ENCODE peak calls at places on chromosome 2, in five cellular contexts. U, P, G, I and A are unnamed samples.

GRCh38 chr2:173402405-173402974 is 47.8 kb downstream of the CDCA7 start:
- DNase-seq in G (peak), U (peak), I (peak), P (peak), A (peak)

GRCh38 chr2:219296631-219297391 is 12.4 kb downstream of the PTPRN start:
- DNase-seq in G (no peak), U (no peak), P (no peak), I (no peak), A (no peak)

GRCh38 chr2:216603884-216604245 is 29.4 kb upstream of the IGFBP2 start:
- DNase-seq in G (no peak), U (no peak), P (no peak), I (no peak), A (no peak)

GRCh38 chr2:25079050-25079635 is 37.3 kb downstream of the EFR3B start:
- DNase-seq in I (no peak), P (no peak), G (no peak), U (no peak), A (no peak)

GRCh38 chr2:180787330-180787729 is 193.1 kb upstream of the UBE2E3 start:
- DNase-seq in I (no peak), U (no peak), P (no peak), G (no peak), A (no peak)

GRCh38 chr2:222655406-222655747 is 515 bp downstream of the FARSB start:
- DNase-seq in G (peak), P (no peak), U (no peak), I (no peak), A (no peak)

GRCh38 chr2:67341336-67341735 is 55.8 kb upstream of the ETAA1 start:
- DNase-seq in U (no peak), I (no peak), G (no peak), P (no peak), A (no peak)

GRCh38 chr2:152648336-152648735 is 68.9 kb downstream of the PRPF40A start:
- DNase-seq in G (peak), P (no peak), U (no peak), I (no peak), A (no peak)

GRCh38 chr2:144514731-144515424 is 5.0 kb downstream of the ZEB2 start:
- DNase-seq in I (no peak), U (no peak), G (no peak), P (no peak), A (no peak)

GRCh38 chr2:8710951-8711350 is 29.1 kb downstream of the ID2 start:
- DNase-seq in U (no peak), P (no peak), G (no peak), I (no peak), A (no peak)

GRCh38 chr2:142395294-142395693 is 264.5 kb upstream of the LRP1B start:
- DNase-seq in G (no peak), U (no peak), I (no peak), P (no peak), A (no peak)

GRCh38 chr2:25341031-25341727 is 546 bp downstream of the DNMT3A start:
- DNase-seq in U (peak), G (no peak), P (peak), I (no peak), A (peak)

GRCh38 chr2:106068415-106068814 is 125.7 kb downstream of the UXS1 start:
- DNase-seq in U (no peak), G (no peak), I (no peak), P (no peak), A (no peak)

GRCh38 chr2:101571951-101572350 is 97.0 kb upstream of the RFX8 start:
- DNase-seq in I (no peak), U (no peak), P (no peak), G (no peak), A (no peak)
- H3K4me3 ChIP-seq in I (no peak), U (no peak), P (no peak), G (no peak), A (no peak)

DNA sequence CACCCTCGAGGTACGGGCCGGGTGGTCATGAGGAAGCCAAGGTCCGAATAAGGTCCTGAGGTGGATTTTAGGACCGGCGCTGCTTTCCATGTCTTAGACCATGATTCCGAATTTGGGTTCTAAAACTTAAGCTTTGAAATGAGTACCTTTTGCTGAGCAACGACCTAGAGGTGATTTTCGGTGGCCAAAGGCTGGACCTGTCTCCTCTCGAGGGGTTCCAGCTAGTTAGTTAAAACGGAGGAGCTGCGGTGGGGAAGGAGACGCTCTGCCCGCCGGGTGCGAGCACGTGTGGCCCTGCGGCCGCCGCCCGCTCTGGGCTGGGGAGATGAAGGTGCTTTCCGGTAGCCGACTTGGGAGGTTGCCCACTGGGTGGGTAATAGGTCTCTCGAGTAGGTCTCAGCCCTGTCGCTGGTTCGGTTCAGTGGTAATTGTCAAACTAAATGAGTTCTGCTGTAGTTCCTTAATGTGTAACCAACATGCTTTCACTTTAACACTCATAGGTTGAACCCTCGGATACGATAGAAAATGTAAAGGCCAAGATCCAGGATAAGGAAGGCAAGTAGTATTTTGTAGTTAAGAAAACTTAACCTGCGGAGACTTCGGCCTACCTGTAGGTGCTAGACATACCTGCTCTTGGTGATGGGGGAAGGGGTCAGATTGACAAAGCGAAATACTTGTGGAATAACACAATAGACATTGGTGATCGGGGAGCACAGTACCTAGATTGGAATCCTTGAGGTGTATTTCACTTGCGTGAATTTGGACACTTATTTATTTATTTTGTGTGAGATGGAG is 572 bp downstream of the RPS27A start:
- DNase-seq in U (peak), G (peak), P (peak), I (peak), A (peak)
- TF ChIP-seq POLR2A in U (no peak), G (no peak), P (no peak), I (no peak), A (no peak)

DNA sequence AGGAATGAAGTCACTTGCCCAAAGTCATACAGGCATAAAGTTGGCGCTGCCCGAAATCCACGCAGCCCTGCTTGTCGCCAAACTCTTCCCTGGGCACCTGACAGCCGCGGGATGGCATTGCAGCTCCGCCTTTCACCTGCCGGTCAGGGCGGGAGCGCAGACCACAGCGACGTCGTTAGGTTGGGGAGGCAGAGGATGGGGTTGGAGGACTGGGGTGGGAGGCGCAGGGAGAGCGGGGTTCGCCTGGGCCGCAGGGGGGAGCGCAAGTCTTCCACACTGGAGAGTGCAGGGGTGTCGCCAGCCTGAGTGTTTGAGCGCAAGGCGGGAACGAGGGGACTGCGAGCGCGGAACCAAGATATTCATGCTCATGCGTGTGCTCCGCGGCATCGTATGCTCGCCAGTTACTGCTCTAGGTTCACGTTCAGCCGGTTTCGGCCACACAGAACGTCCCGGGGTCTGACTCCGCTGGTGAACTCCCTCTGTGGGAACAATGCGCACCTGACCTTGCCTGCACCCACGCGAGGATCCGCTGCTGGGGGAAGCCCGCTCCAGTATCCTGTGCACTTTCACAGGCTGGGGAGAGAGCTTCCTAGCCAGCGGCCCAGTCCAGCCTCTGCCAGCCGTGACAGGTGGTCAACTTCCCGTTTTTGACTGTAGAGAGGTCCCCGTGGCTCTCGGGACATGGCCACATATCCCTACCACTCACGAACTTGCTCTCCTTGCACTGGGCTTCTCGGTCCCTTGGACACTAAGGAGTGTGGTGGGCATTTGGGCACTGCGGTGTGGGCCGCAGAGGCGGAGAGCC is 767 bp upstream of the NPPC start:
- DNase-seq in P (no peak), I (peak), G (no peak), U (peak), A (peak)
- H3K4me3 ChIP-seq in P (no peak), I (no peak), G (peak), U (peak), A (peak)

GRCh38 chr2:109644571-109645275 is 30.6 kb downstream of the SOWAHC start:
- DNase-seq in P (peak), U (no peak), G (peak), I (no peak), A (peak)
- TF ChIP-seq POLR2A in P (no peak), U (no peak), G (no peak), I (no peak), A (peak)

GRCh38 chr2:5725794-5726463 is 33.7 kb downstream of the SOX11 start:
- DNase-seq in G (no peak), U (no peak), I (no peak), P (no peak), A (no peak)
- H3K4me3 ChIP-seq in G (no peak), U (no peak), I (no peak), P (no peak), A (no peak)

GRCh38 chr2:168346725-168347477 is 99.5 kb upstream of the STK39 start:
- DNase-seq in I (peak), G (peak), P (peak), U (peak), A (peak)
- TF ChIP-seq POLR2A in I (no peak), G (no peak), P (no peak), U (no peak), A (no peak)

DNA sequence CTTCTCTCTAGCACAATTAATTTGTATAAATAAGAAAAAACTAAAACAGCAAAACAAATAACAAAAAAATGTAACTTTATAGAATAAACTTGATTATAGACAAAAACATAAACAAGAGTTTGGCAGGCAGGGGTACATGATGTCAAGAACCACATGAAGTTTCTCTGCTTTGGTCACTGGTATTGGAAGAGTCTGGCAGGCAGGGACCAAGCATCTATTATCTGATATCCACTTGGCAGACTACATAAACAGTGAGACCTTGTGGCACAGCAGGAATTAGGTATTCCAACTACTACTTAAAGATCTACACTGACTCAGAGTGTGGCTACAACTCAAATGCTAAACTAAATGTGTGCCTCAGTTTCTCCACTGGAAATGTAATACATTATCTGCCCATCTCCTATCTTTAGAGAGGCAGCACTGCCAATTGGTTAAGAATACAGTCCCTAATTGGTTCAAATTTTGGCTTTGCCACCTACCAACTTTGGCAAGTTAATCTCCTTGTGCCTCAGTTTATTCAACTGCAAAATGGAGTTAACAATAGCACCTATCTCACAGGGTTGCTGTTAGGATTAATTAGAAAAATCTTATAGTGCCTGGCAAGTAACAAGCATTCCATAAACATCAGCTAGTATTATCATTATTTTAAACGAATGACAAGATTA is 2.7 kb downstream of the MAP4K3 start:
- DNase-seq in P (no peak), G (no peak), U (no peak), I (no peak), A (no peak)
- H3K4me3 ChIP-seq in P (no peak), G (no peak), U (no peak), I (no peak), A (no peak)

DNA sequence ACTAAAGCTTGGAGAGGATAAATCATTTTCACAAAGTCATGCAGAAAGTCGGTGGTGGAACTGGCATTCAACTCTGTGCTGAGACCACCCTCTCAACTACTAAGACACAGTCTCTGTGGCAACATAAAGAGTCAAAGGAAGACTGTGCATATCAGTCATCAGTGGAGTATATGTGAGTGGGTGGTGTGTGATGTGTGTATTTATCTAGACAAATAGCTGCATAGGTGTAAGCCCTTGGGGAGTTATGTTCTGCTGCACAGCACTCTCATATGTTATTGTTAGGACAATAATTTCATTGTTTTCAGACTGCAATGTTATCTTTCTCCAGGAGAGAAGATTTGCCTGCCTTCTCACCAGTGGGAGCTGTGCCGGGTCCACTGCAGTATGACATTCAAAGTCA is 186.3 kb upstream of the HNRNPA3 start:
- DNase-seq in U (no peak), G (no peak), P (no peak), I (no peak), A (no peak)
- TF ChIP-seq POLR2A in U (no peak), G (no peak), P (no peak), I (no peak), A (no peak)

GRCh38 chr2:239297142-239298125 is 103.4 kb downstream of the HDAC4 start:
- DNase-seq in I (no peak), P (peak), G (no peak), U (peak), A (peak)
- H3K4me3 ChIP-seq in I (no peak), P (no peak), G (no peak), U (no peak), A (no peak)

DNA sequence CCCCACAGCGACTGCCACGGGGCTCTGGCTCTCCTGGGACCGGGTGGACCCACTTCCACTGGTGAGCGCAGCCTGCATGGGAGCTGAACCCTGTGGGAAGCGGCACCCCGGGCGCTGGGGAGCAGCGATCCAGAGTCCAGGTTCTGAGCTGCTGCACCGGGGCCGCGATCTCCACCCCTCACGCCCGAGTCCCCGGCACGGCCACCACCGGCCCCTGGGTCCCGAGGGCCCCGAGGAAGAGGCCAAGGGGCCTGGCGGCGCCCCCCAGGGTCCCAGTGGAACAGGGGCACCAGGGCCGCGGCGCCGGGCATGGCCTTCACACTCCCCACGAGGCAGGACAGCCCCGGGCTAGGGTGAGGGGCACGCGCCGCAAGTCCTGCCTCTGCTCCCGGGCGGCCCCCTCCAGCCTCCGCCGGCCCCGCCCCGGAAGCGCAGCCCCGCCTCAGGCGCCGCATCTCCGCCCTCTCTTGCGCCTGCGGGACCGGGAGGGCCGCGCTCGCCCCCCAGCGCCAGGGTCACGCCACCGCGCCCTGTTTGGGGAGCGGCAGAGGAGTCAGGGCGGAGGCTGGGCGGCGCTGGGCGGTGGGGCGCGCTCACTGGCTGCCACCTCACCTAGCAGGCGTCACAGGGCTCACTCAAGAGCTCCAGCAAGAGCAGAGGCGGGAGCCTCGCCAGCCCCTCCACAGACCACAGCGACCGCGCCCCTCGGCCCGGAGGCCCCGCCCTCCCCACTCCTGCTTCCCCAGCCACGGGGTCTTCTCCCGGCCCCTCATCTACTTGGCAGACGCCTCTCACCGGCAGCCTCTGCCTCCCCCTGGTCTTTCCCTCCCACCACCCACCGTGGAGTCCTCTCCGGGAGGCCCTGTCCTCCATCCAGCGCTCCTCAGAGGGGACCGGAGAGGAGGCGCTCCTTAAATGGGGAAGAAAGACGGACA is 26.8 kb downstream of the THAP4 start:
- DNase-seq in I (peak), G (no peak), P (peak), U (peak), A (peak)
- TF ChIP-seq POLR2A in I (peak), G (no peak), P (peak), U (no peak), A (no peak)